ENCODE peak calls at places on chromosomes 12 and 14, in nine cellular contexts. B is astrocyte of the spinal cord, J is psoas muscle, M is fibroblast of the aortic adventitia, R is breast epithelium, F is A549, G is prostate gland, Y is stomach, P is mucosa of descending colon. C is an unnamed sample.

GRCh38 chr12:2841056-2841455 is 6.2 kb upstream of the NRIP2 start:
- DNase-seq in P (no peak), M (no peak), B (no peak), G (no peak), Y (no peak), F (no peak), R (no peak), J (no peak), C (no peak)

GRCh38 chr12:10959777-10960176 is 20.7 kb upstream of the TAS2R14 start:
- DNase-seq in B (no peak), F (peak), P (no peak), Y (no peak), G (no peak), M (peak), J (no peak), R (no peak), C (no peak)

GRCh38 chr12:21843795-21844194 is 69.3 kb upstream of the KCNJ8 start:
- DNase-seq in Y (no peak), J (no peak), M (no peak), R (no peak), G (no peak), F (no peak), B (no peak), P (no peak), C (no peak)

GRCh38 chr12:79590751-79591150 is 100.0 kb downstream of the PAWR start:
- DNase-seq in Y (no peak), F (no peak), B (no peak), R (no peak), G (no peak), P (no peak), J (no peak), M (no peak), C (no peak)

GRCh38 chr14:57833304-57833703 is 32.6 kb downstream of the SLC35F4 start:
- DNase-seq in B (peak), Y (no peak), G (peak), F (peak), J (peak), R (no peak), M (peak), P (no peak), C (peak)

GRCh38 chr12:32901553-32901952 is 5.0 kb upstream of the PKP2 start:
- DNase-seq in P (no peak), J (no peak), G (peak), M (peak), B (peak), Y (no peak), F (no peak), R (no peak), C (no peak)

GRCh38 chr12:65818454-65819382 is 5.6 kb upstream of the HMGA2 start:
- DNase-seq in Y (no peak), R (no peak), F (no peak), B (peak), J (no peak), G (no peak), P (no peak), M (no peak), C (no peak)

GRCh38 chr12:50507930-50508329 is 3.1 kb downstream of the DIP2B start:
- DNase-seq in G (no peak), F (no peak), B (no peak), P (no peak), Y (no peak), M (no peak), R (no peak), J (no peak), C (no peak)

GRCh38 chr12:2925322-2925995 is 33.7 kb upstream of the TEAD4 start:
- DNase-seq in M (no peak), J (no peak), Y (no peak), R (no peak), F (no peak), G (no peak), B (no peak), P (no peak), C (no peak)

GRCh38 chr14:101965145-101965531 is 765 bp downstream of the DYNC1H1 start:
- DNase-seq in P (peak), G (peak), M (peak), R (peak), B (peak), J (peak), Y (peak), F (peak), C (peak)

GRCh38 chr14:23174266-23174665 is 9.2 kb downstream of the SLC7A8 start:
- DNase-seq in F (no peak), B (no peak), R (no peak), G (no peak), M (peak), P (no peak), Y (no peak), J (no peak), C (no peak)

GRCh38 chr14:51495319-51495718 is 156.4 kb upstream of the FRMD6 start:
- DNase-seq in Y (no peak), M (no peak), G (no peak), J (no peak), P (no peak), B (no peak), F (no peak), R (no peak), C (no peak)

GRCh38 chr12:93043192-93043876 is 114.2 kb upstream of the EEA1 start:
- DNase-seq in P (no peak), M (no peak), J (no peak), R (no peak), B (no peak), G (no peak), Y (no peak), F (no peak), C (no peak)

GRCh38 chr14:73272393-73272792 is 35.1 kb downstream of the PAPLN start:
- DNase-seq in B (no peak), J (no peak), P (peak), R (no peak), G (no peak), F (no peak), M (no peak), Y (no peak), C (no peak)

GRCh38 chr12:26158078-26158764 is 33.4 kb upstream of the BHLHE41 start:
- DNase-seq in J (no peak), Y (no peak), B (no peak), G (no peak), P (no peak), F (peak), M (no peak), R (no peak), C (no peak)

GRCh38 chr12:122610911-122611310 is 83.9 kb downstream of the KNTC1 start:
- DNase-seq in P (no peak), Y (no peak), R (no peak), J (no peak), F (no peak), M (no peak), G (no peak), B (no peak), C (peak)

GRCh38 chr14:55572578-55572977 is 7.4 kb upstream of the KTN1 start:
- DNase-seq in J (no peak), B (no peak), P (no peak), F (no peak), Y (peak), G (no peak), R (no peak), M (no peak), C (no peak)

GRCh38 chr14:93232159-93232558 is 25.1 kb downstream of the UBR7 start:
- DNase-seq in B (no peak), Y (no peak), F (no peak), G (no peak), P (no peak), M (no peak), J (no peak), R (no peak), C (no peak)

GRCh38 chr12:3835914-3836313 is 37.3 kb downstream of the PARP11 start:
- DNase-seq in R (no peak), F (no peak), J (no peak), G (no peak), B (no peak), Y (no peak), P (no peak), M (no peak), C (no peak)

GRCh38 chr14:75450381-75451276 is 22.8 kb downstream of the JDP2 start:
- DNase-seq in J (peak), F (no peak), R (peak), Y (peak), M (peak), P (peak), B (peak), G (peak), C (peak)

GRCh38 chr14:57209561-57209960 is 59.1 kb downstream of the EXOC5 start:
- DNase-seq in J (no peak), R (no peak), B (peak), G (no peak), F (peak), Y (no peak), P (no peak), M (peak), C (peak)

GRCh38 chr14:33017016-33017415 is 78.3 kb downstream of the NPAS3 start:
- DNase-seq in G (no peak), J (no peak), P (no peak), M (no peak), F (no peak), B (no peak), R (no peak), Y (no peak), C (no peak)

GRCh38 chr14:69275331-69275730 is 15.4 kb downstream of the GALNT16 start:
- DNase-seq in M (no peak), J (no peak), G (no peak), B (no peak), Y (no peak), F (no peak), P (no peak), R (no peak), C (no peak)

GRCh38 chr12:93183940-93184663 is 193.6 kb upstream of the NUDT4 start:
- DNase-seq in F (no peak), P (no peak), R (no peak), G (no peak), J (peak), M (peak), Y (no peak), B (no peak), C (no peak)

GRCh38 chr14:91027556-91027955 is 32.9 kb downstream of the RPS6KA5 start:
- DNase-seq in M (peak), P (no peak), J (no peak), F (no peak), R (no peak), G (no peak), Y (no peak), B (no peak), C (no peak)

GRCh38 chr14:91035855-91036254 is 24.6 kb downstream of the RPS6KA5 start:
- DNase-seq in Y (no peak), J (no peak), P (no peak), B (no peak), F (no peak), R (no peak), M (no peak), G (no peak), C (no peak)

GRCh38 chr14:91032250-91032649 is 28.2 kb downstream of the RPS6KA5 start:
- DNase-seq in B (no peak), P (no peak), J (no peak), G (no peak), M (peak), Y (no peak), F (no peak), R (no peak), C (no peak)

GRCh38 chr14:91029451-91030217 is 30.8 kb downstream of the RPS6KA5 start:
- DNase-seq in R (no peak), F (peak), J (no peak), M (no peak), P (no peak), G (no peak), Y (no peak), B (no peak), C (no peak)

DNA sequence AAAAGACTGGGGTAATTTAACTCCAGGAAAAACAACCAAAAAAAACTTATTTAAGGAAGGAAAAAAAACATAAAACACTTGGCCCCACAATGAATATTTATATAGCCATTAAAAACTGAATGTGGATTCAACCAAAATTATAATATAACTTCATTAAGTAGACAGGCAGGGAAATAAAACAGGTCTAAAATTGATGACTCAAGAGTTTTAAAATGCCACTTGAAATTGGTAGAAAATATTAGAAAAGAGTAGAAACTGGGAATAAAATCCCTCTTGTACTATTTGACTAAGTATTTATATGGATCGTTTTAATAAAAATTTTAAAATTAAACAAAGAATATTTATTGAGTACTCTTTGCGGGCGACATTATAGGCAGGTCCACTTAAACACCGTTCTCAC is 28.8 kb downstream of the RPS6KA5 start:
- DNase-seq in M (no peak), G (no peak), P (no peak), B (no peak), Y (no peak), F (no peak), J (no peak), R (no peak), C (no peak)
- TF ChIP-seq CTCF in M (no peak), G (no peak), P (no peak), B (no peak), Y (no peak), F (no peak), J (no peak), R (no peak), C (no peak)

GRCh38 chr12:13204428-13204827 is 7.9 kb downstream of the EMP1 start:
- DNase-seq in G (no peak), M (peak), F (no peak), R (no peak), P (no peak), B (peak), J (no peak), Y (no peak), C (no peak)

GRCh38 chr12:13200841-13201240 is 4.3 kb downstream of the EMP1 start:
- DNase-seq in R (no peak), J (no peak), G (no peak), B (no peak), Y (no peak), M (no peak), F (no peak), P (no peak), C (no peak)

GRCh38 chr12:13205809-13206559 is 9.5 kb downstream of the EMP1 start:
- DNase-seq in G (no peak), Y (no peak), J (no peak), F (peak), B (peak), R (no peak), P (no peak), M (peak), C (peak)

GRCh38 chr12:13206560-13206897 is 10.0 kb downstream of the EMP1 start:
- DNase-seq in F (no peak), P (no peak), M (no peak), Y (no peak), R (no peak), B (no peak), J (no peak), G (no peak), C (no peak)

GRCh38 chr12:13203028-13203922 is 6.7 kb downstream of the EMP1 start:
- DNase-seq in B (no peak), M (peak), J (peak), Y (no peak), P (peak), G (no peak), F (peak), R (no peak), C (no peak)
- H3K4me3 ChIP-seq in B (no peak), M (peak), J (peak), Y (no peak), P (no peak), G (no peak), F (no peak), R (no peak), C (no peak)

GRCh38 chr12:72293701-72294100 is 21.5 kb downstream of the TRHDE start:
- DNase-seq in P (no peak), M (no peak), F (no peak), R (no peak), G (no peak), B (no peak), Y (no peak), J (no peak), C (no peak)

GRCh38 chr12:72297666-72298065 is 25.5 kb downstream of the TRHDE start:
- DNase-seq in B (no peak), J (no peak), G (no peak), Y (no peak), P (no peak), R (no peak), F (no peak), M (no peak), C (no peak)

GRCh38 chr12:72295744-72296143 is 23.6 kb downstream of the TRHDE start:
- DNase-seq in Y (no peak), J (no peak), G (no peak), P (no peak), B (peak), R (no peak), F (no peak), M (no peak), C (no peak)

GRCh38 chr12:72295101-72295500 is 22.9 kb downstream of the TRHDE start:
- DNase-seq in F (no peak), Y (no peak), P (no peak), R (no peak), G (no peak), M (no peak), J (no peak), B (peak), C (no peak)

GRCh38 chr12:72296389-72296788 is 24.2 kb downstream of the TRHDE start:
- DNase-seq in J (no peak), R (no peak), Y (no peak), M (no peak), F (peak), P (no peak), B (peak), G (no peak), C (peak)
- TF ChIP-seq CTCF in J (no peak), R (no peak), Y (no peak), M (no peak), F (no peak), P (no peak), B (no peak), G (no peak), C (no peak)

DNA sequence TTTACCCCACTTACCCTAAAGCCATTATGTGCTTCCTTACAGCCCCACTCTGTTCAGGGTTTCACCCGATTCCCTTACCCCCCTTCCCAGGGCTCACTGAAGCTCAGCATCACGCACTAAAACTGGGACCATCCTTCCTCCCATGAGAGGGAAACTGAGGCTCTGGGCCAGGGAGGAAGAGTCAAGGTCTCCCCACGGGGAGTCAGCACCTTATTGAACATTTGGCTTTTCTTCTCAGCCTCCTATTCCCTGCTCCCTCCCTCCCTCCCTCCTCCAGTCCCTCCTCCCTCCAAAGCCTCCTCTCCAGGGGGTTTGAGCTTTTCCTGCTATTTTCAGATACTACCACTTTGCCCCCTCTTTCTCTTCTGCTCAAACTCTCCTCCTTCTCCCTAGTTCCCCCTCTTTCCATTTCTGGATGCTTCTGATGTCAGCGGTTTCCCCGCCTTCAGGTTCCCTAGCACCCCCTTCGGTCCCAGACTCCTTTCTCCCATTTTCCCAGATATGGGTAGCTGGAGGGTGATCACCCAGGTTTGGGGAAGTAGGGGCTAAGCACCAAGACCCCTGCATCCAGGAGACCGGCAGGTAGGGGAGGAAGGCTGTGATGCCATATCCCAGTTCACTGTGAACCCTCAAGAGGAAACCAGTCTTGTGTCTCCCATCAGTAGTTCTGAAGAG is 977 bp downstream of the GPR162 start:
- DNase-seq in G (no peak), J (no peak), F (no peak), P (no peak), Y (no peak), M (no peak), B (no peak), R (no peak), C (no peak)
- H3K4me3 ChIP-seq in G (no peak), J (no peak), F (no peak), P (no peak), Y (no peak), M (peak), B (peak), R (no peak), C (peak)

DNA sequence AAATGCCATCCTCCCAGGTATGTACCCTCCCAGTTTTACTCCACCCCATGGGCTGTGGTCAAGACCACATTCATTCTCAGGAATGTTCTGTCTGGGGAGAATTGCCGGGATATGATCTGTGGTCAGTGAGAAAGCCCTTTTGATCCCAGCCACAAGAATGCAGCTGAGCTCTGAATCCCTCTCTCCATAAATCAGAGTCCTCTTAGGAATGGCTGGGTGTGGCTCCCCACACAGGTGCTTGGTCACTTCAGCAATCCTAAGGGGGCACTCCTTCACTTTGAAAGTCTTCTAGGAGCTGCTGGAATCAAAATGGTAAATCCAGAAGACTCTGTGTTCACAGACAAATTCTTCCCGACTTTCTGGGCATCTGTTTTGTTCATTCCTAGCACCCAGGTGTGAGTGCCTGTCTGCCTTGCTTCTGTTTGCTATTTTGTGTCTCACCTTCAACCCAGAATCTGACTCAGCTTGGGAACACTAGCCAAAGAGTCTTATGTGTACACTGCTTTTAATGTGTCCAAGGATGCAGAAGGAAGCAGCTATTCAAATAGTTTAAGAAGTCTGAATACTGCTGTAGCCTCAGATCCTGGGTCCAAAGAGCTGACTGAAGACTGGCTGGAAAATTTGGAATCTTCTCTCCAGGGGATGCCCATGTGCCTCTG is 144.6 kb upstream of the CDKN3 start:
- DNase-seq in R (no peak), F (peak), G (no peak), M (peak), Y (no peak), P (no peak), J (no peak), B (peak), C (peak)
- TF ChIP-seq CTCF in R (no peak), F (no peak), G (no peak), M (no peak), Y (no peak), P (no peak), J (no peak), B (no peak), C (no peak)